ENCODE peak calls at places on chromosome 15, in seven cellular contexts. One of them, this sample, is unnamed.

GRCh38 chr15:26132786-26133185 is 269.7 kb upstream of the ATP10A start:
- DNase-seq in psoas muscle: no peak
- DNase-seq in HCT116: no peak
- DNase-seq in GM12865: no peak
- DNase-seq in fibroblast of villous mesenchyme: no peak
- DNase-seq in hepatocyte: no peak
- DNase-seq in heart right ventricle: no peak
- DNase-seq in this sample: no peak

GRCh38 chr15:75622505-75622904 is 3.0 kb downstream of the SNUPN start:
- DNase-seq in psoas muscle: no peak
- DNase-seq in HCT116: no peak
- DNase-seq in GM12865: no peak
- DNase-seq in fibroblast of villous mesenchyme: no peak
- DNase-seq in hepatocyte: no peak
- DNase-seq in heart right ventricle: no peak
- DNase-seq in this sample: no peak

GRCh38 chr15:65095011-65095746 is 18.6 kb downstream of the KBTBD13 start:
- DNase-seq in psoas muscle: no peak
- DNase-seq in HCT116: no peak
- DNase-seq in GM12865: no peak
- DNase-seq in fibroblast of villous mesenchyme: peak; percentile 44
- DNase-seq in hepatocyte: peak; percentile 71
- DNase-seq in heart right ventricle: no peak
- DNase-seq in this sample: no peak

GRCh38 chr15:26972636-26973035 is 1.7 kb downstream of the GABRG3 start:
- DNase-seq in psoas muscle: no peak
- DNase-seq in HCT116: no peak
- DNase-seq in GM12865: no peak
- DNase-seq in fibroblast of villous mesenchyme: no peak
- DNase-seq in hepatocyte: no peak
- DNase-seq in heart right ventricle: no peak
- DNase-seq in this sample: no peak

GRCh38 chr15:57566840-57567239 is 24.9 kb upstream of the MYZAP start:
- DNase-seq in psoas muscle: no peak
- DNase-seq in HCT116: no peak
- DNase-seq in GM12865: no peak
- DNase-seq in fibroblast of villous mesenchyme: peak; percentile 31
- DNase-seq in hepatocyte: no peak
- DNase-seq in heart right ventricle: peak; percentile 70
- DNase-seq in this sample: no peak

GRCh38 chr15:98155356-98155755 is 194.9 kb downstream of the ARRDC4 start:
- DNase-seq in psoas muscle: no peak
- DNase-seq in HCT116: no peak
- DNase-seq in GM12865: no peak
- DNase-seq in fibroblast of villous mesenchyme: peak; percentile 42
- DNase-seq in hepatocyte: no peak
- DNase-seq in heart right ventricle: no peak
- DNase-seq in this sample: no peak

GRCh38 chr15:65192016-65192415 is 6.9 kb upstream of the CLPX start:
- DNase-seq in psoas muscle: no peak
- DNase-seq in HCT116: peak; percentile 49
- DNase-seq in GM12865: peak; percentile 32
- DNase-seq in fibroblast of villous mesenchyme: peak; percentile 23
- DNase-seq in hepatocyte: no peak
- DNase-seq in heart right ventricle: no peak
- DNase-seq in this sample: no peak

GRCh38 chr15:67062365-67062985 is 2.9 kb upstream of the SMAD3 start:
- DNase-seq in psoas muscle: no peak
- DNase-seq in HCT116: no peak
- DNase-seq in GM12865: no peak
- DNase-seq in fibroblast of villous mesenchyme: no peak
- DNase-seq in hepatocyte: no peak
- DNase-seq in heart right ventricle: no peak
- DNase-seq in this sample: no peak

GRCh38 chr15:63250312-63250965 is 27.0 kb upstream of the APH1B start:
- DNase-seq in psoas muscle: no peak
- DNase-seq in HCT116: no peak
- DNase-seq in GM12865: no peak
- DNase-seq in fibroblast of villous mesenchyme: peak; percentile 98
- DNase-seq in hepatocyte: peak; percentile 17
- DNase-seq in heart right ventricle: no peak
- DNase-seq in this sample: no peak

GRCh38 chr15:40441012-40441735 is 421 bp downstream of the BAHD1 start:
- DNase-seq in psoas muscle: no peak
- DNase-seq in HCT116: no peak
- DNase-seq in GM12865: no peak
- DNase-seq in fibroblast of villous mesenchyme: no peak
- DNase-seq in hepatocyte: peak; percentile 57
- DNase-seq in heart right ventricle: no peak
- DNase-seq in this sample: no peak

GRCh38 chr15:40440300-40441011 is at the start of gene BAHD1:
- DNase-seq in psoas muscle: peak; percentile 97
- DNase-seq in HCT116: peak; percentile 77
- DNase-seq in GM12865: peak; percentile 97
- DNase-seq in fibroblast of villous mesenchyme: peak; percentile 95
- DNase-seq in hepatocyte: peak; percentile 98
- DNase-seq in heart right ventricle: peak; percentile 98
- DNase-seq in this sample: peak; percentile 94

GRCh38 chr15:40443255-40443654 is 2.5 kb downstream of the BAHD1 start:
- DNase-seq in psoas muscle: no peak
- DNase-seq in HCT116: no peak
- DNase-seq in GM12865: no peak
- DNase-seq in fibroblast of villous mesenchyme: no peak
- DNase-seq in hepatocyte: no peak
- DNase-seq in heart right ventricle: no peak
- DNase-seq in this sample: no peak

GRCh38 chr15:40443846-40444245 is 3.1 kb downstream of the BAHD1 start:
- DNase-seq in psoas muscle: no peak
- DNase-seq in HCT116: no peak
- DNase-seq in GM12865: no peak
- DNase-seq in fibroblast of villous mesenchyme: no peak
- DNase-seq in hepatocyte: no peak
- DNase-seq in heart right ventricle: no peak
- DNase-seq in this sample: no peak

GRCh38 chr15:40441736-40442531 is 1.2 kb downstream of the BAHD1 start:
- DNase-seq in psoas muscle: no peak
- DNase-seq in HCT116: no peak
- DNase-seq in GM12865: peak; percentile 31
- DNase-seq in fibroblast of villous mesenchyme: no peak
- DNase-seq in hepatocyte: peak; percentile 77
- DNase-seq in heart right ventricle: no peak
- DNase-seq in this sample: no peak
- TF ChIP-seq CTCF in psoas muscle: peak; percentile 13
- TF ChIP-seq CTCF in HCT116: no peak
- TF ChIP-seq CTCF in GM12865: peak; percentile 13
- TF ChIP-seq CTCF in fibroblast of villous mesenchyme: peak; percentile 9
- TF ChIP-seq CTCF in hepatocyte: peak; percentile 28
- TF ChIP-seq CTCF in heart right ventricle: no peak
- TF ChIP-seq CTCF in this sample: no peak

GRCh38 chr15:77654975-77655374 is 22.3 kb upstream of the LINGO1 start:
- DNase-seq in psoas muscle: no peak
- DNase-seq in HCT116: peak; percentile 22
- DNase-seq in GM12865: no peak
- DNase-seq in fibroblast of villous mesenchyme: no peak
- DNase-seq in hepatocyte: peak; percentile 56
- DNase-seq in heart right ventricle: no peak
- DNase-seq in this sample: peak; percentile 58

GRCh38 chr15:77657629-77658238 is 25.0 kb upstream of the LINGO1 start:
- DNase-seq in psoas muscle: no peak
- DNase-seq in HCT116: no peak
- DNase-seq in GM12865: no peak
- DNase-seq in fibroblast of villous mesenchyme: no peak
- DNase-seq in hepatocyte: no peak
- DNase-seq in heart right ventricle: no peak
- DNase-seq in this sample: no peak

GRCh38 chr15:77656294-77656693 is 23.6 kb upstream of the LINGO1 start:
- DNase-seq in psoas muscle: no peak
- DNase-seq in HCT116: no peak
- DNase-seq in GM12865: no peak
- DNase-seq in fibroblast of villous mesenchyme: no peak
- DNase-seq in hepatocyte: no peak
- DNase-seq in heart right ventricle: no peak
- DNase-seq in this sample: no peak

GRCh38 chr15:77664428-77664827 is 31.7 kb upstream of the LINGO1 start:
- DNase-seq in psoas muscle: no peak
- DNase-seq in HCT116: no peak
- DNase-seq in GM12865: no peak
- DNase-seq in fibroblast of villous mesenchyme: no peak
- DNase-seq in hepatocyte: no peak
- DNase-seq in heart right ventricle: no peak
- DNase-seq in this sample: no peak

DNA sequence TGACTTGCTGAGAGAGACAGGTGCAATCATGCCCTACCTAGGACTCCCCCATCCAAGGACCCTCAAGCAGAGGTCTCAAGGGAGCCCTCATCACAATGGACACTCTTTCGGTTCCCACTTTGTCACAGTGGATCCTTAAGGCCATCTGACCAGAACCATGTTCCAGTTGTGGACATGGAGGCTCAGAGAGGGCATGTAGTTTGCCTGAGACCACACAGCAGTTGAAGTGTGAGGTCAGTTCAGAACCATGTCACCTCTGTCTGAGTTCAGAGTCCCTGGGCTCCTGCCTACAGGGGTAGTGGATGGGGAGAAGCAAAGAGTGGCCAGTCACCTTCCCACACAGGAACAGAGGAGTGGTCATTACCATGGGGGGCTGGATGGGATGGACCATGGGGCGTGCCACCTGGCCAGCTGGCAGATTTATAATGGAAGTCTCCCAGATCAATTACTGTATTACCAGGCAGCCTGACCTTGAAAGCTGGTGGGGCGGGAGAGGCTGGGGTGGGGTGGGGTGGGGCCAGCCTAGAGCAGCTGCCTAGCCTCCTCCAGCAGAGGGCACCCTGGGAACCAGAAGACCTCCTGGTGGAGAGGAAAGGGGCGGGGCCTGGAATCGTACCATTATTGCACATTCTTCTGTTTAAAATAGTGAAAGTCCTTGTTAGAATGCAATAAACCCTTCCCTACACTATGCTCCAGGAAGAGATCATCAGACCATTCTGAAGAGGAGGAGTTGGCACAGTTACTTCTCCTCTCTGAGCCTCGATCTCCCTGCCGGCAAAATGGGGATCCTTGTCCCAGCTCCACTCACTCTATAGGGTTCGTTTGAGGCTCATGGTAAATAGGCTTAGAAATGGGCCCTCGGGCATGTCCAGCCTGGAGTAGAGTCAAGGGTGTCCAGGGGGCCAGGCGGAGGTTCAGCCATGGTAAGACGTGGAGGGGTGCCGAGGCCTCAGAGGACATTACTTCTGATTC is 26.9 kb upstream of the LINGO1 start:
- DNase-seq in psoas muscle: peak; percentile 41
- DNase-seq in HCT116: peak; percentile 34
- DNase-seq in GM12865: peak; percentile 54
- DNase-seq in fibroblast of villous mesenchyme: peak; percentile 54
- DNase-seq in hepatocyte: peak; percentile 89
- DNase-seq in heart right ventricle: peak; percentile 35
- DNase-seq in this sample: peak; percentile 84
- TF ChIP-seq CTCF in psoas muscle: peak; percentile 32
- TF ChIP-seq CTCF in HCT116: peak; percentile 56
- TF ChIP-seq CTCF in GM12865: peak; percentile 49
- TF ChIP-seq CTCF in fibroblast of villous mesenchyme: peak; percentile 41
- TF ChIP-seq CTCF in hepatocyte: peak; percentile 58
- TF ChIP-seq CTCF in heart right ventricle: peak; percentile 55
- TF ChIP-seq CTCF in this sample: peak; percentile 68

DNA sequence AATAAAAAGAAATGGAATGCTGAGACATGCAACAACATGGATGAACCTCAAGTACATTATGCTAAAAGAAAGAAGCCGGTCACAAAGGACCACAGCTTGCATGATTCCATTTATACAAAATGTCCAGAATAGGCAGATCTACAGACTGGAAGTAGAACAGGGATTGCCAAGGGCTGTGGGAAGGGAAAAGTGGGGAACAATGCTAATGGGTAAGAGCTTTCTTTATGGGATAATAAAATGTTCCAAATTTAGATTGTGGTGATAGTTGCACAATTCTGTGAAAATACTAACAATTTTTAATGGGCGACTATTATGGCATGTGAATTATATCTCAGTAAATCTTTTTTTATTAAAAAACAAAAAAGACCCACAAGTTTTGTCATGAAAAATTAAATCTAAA is 106.2 kb downstream of the TMCO5A start:
- DNase-seq in psoas muscle: no peak
- DNase-seq in HCT116: no peak
- DNase-seq in GM12865: no peak
- DNase-seq in fibroblast of villous mesenchyme: peak; percentile 54
- DNase-seq in hepatocyte: no peak
- DNase-seq in heart right ventricle: no peak
- DNase-seq in this sample: no peak
- TF ChIP-seq CTCF in psoas muscle: no peak
- TF ChIP-seq CTCF in HCT116: no peak
- TF ChIP-seq CTCF in GM12865: no peak
- TF ChIP-seq CTCF in fibroblast of villous mesenchyme: no peak
- TF ChIP-seq CTCF in hepatocyte: no peak
- TF ChIP-seq CTCF in heart right ventricle: no peak
- TF ChIP-seq CTCF in this sample: no peak

GRCh38 chr15:35702946-35703495 is 157.1 kb upstream of the DPH6 start:
- DNase-seq in psoas muscle: no peak
- DNase-seq in HCT116: no peak
- DNase-seq in GM12865: no peak
- DNase-seq in fibroblast of villous mesenchyme: no peak
- DNase-seq in hepatocyte: no peak
- DNase-seq in heart right ventricle: no peak
- DNase-seq in this sample: no peak
- TF ChIP-seq CTCF in psoas muscle: no peak
- TF ChIP-seq CTCF in HCT116: no peak
- TF ChIP-seq CTCF in GM12865: no peak
- TF ChIP-seq CTCF in fibroblast of villous mesenchyme: no peak
- TF ChIP-seq CTCF in hepatocyte: no peak
- TF ChIP-seq CTCF in heart right ventricle: no peak
- TF ChIP-seq CTCF in this sample: no peak